ENCODE peak calls at places on chromosomes 13 and 19, in ten cellular contexts. Q is breast epithelium, O is fibroblast of pulmonary artery, R is brain microvascular endothelial cell, U is A549, V is cardiac fibroblast, P is neural crest cell, B is upper lobe of right lung, J is HFFc6, M is psoas muscle. H is an unnamed sample.

GRCh38 chr13:72507394-72508199 is 219.8 kb downstream of the MZT1 start:
- DNase-seq in O (peak), V (peak), B (no peak), M (no peak), P (no peak), J (no peak), Q (no peak), U (no peak), R (peak), H (no peak)

GRCh38 chr19:1047696-1048147 is 7.8 kb downstream of the ABCA7 start:
- DNase-seq in V (no peak), R (no peak), Q (no peak), U (no peak), P (no peak), M (no peak), O (no peak), B (no peak), J (no peak), H (no peak)

GRCh38 chr19:6374179-6374709 is 1.5 kb downstream of the PSPN start:
- DNase-seq in Q (no peak), V (no peak), M (no peak), O (no peak), U (no peak), J (no peak), R (no peak), B (no peak), P (no peak), H (no peak)

GRCh38 chr13:25085125-25085742 is 10.7 kb upstream of the PABPC3 start:
- DNase-seq in O (peak), R (peak), M (no peak), B (no peak), U (peak), V (peak), Q (no peak), P (peak), J (peak), H (peak)

GRCh38 chr13:51797664-51798488 is 6.1 kb downstream of the DHRS12 start:
- DNase-seq in V (peak), U (peak), R (peak), M (no peak), J (peak), P (no peak), B (no peak), Q (peak), O (peak), H (peak)

GRCh38 chr13:24505256-24505655 is 7.3 kb downstream of the PARP4 start:
- DNase-seq in R (peak), B (no peak), U (no peak), M (no peak), V (peak), Q (no peak), J (no peak), P (no peak), O (peak), H (no peak)

GRCh38 chr13:101552797-101553196 is 100.3 kb downstream of the ITGBL1 start:
- DNase-seq in M (no peak), O (peak), B (no peak), R (peak), J (peak), Q (no peak), P (no peak), V (peak), U (no peak), H (no peak)

GRCh38 chr13:67614577-67614976 is 384.4 kb upstream of the PCDH9 start:
- DNase-seq in R (no peak), V (no peak), J (no peak), P (no peak), U (no peak), B (no peak), M (no peak), Q (no peak), O (no peak), H (no peak)

GRCh38 chr19:29105629-29106352 is 107.2 kb downstream of the UQCRFS1 start:
- DNase-seq in J (no peak), R (no peak), P (no peak), Q (no peak), B (no peak), V (no peak), M (no peak), O (no peak), U (no peak), H (no peak)

GRCh38 chr19:33639034-33639681 is 17.4 kb downstream of the CHST8 start:
- DNase-seq in B (peak), U (no peak), O (no peak), V (no peak), M (no peak), R (no peak), J (no peak), Q (no peak), P (no peak), H (no peak)

DNA sequence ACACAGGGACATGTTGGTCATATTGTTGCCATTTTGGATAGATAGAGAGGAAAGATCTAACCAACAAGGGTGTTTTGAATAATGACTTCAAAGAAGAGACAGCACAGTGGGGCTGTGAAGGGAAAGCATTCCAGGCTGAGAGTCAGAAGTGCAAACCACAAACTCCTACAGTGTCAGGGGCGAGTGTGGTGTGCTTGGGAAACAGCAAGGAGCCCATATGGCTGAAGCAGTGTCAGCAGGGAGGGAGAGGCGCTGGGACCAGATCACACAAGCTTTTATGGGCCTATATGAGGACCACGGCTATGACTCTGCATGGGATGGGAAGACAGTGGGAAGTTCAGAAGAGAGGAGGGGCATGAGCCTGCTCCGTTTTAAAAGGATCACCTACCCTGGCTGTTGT is 166.4 kb downstream of the MYO16 start:
- DNase-seq in M (no peak), O (no peak), R (peak), P (no peak), Q (no peak), V (no peak), B (no peak), J (no peak), U (no peak), H (no peak)
- TF ChIP-seq CTCF in M (no peak), O (no peak), R (no peak), P (no peak), Q (no peak), V (no peak), B (no peak), J (no peak), U (no peak), H (no peak)

GRCh38 chr19:17080441-17080803 is 4.8 kb downstream of the MYO9B start:
- DNase-seq in R (no peak), U (no peak), B (no peak), O (no peak), J (no peak), Q (no peak), M (no peak), V (no peak), P (no peak), H (no peak)
- TF ChIP-seq CTCF in R (no peak), U (no peak), B (no peak), O (no peak), J (peak), Q (no peak), M (no peak), V (no peak), P (no peak), H (no peak)

GRCh38 chr19:12247644-12248222 is 47.0 kb downstream of the ZNF44 start:
- DNase-seq in B (no peak), P (no peak), U (no peak), V (no peak), M (no peak), J (no peak), Q (no peak), O (no peak), R (no peak), H (no peak)

DNA sequence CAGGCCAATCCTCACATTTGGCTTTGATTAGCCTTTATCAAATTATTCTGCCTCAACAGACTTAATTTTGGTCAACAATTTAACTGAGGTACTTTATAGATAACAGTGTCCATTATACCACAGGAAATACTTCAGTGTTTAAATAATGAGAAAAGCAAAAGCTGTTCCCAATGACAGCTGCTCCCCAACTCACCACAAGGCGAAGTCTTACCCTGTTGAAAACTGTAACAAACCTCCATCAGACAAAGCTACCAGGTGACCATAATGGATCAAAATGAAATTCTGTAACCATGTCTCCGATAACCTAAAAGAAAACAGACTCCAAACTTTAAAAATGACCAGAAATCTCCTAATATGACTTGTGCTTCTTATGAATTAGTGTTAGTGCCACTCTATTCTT is 50.3 kb downstream of the ZNF44 start:
- DNase-seq in B (no peak), J (no peak), R (no peak), P (no peak), V (no peak), Q (no peak), O (no peak), U (no peak), M (no peak), H (no peak)
- TF ChIP-seq CTCF in B (peak), J (no peak), R (no peak), P (peak), V (no peak), Q (no peak), O (no peak), U (no peak), M (no peak), H (no peak)

GRCh38 chr13:113211774-113212173 is 2.4 kb downstream of the CUL4A start:
- DNase-seq in U (peak), J (no peak), P (peak), Q (no peak), M (no peak), B (no peak), V (no peak), R (no peak), O (no peak), H (peak)
- TF ChIP-seq CTCF in U (no peak), J (peak), P (peak), Q (no peak), M (no peak), B (no peak), V (peak), R (peak), O (no peak), H (no peak)

DNA sequence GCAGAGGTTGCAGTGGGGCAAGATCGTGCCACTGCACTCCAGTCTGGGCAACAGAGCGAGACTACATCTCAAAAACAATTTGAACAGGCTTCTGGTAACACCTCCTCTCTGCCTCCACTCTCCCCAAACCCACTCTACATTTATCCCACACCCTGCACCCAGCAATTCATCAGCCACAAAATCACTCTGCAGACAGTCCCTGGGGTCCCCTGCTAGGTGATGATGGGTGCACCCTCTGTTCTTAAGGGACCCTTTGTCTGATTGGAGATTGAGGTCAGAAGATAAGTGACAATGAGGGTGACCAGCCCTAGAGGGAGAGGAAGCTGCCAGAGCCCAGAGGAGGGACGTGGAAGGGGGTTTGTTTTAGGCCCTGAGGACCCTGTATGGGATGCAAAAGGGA is 2.2 kb downstream of the BCL3 start:
- DNase-seq in M (no peak), J (no peak), Q (no peak), R (no peak), O (no peak), U (peak), P (no peak), V (no peak), B (no peak), H (no peak)
- TF ChIP-seq CTCF in M (no peak), J (no peak), Q (no peak), R (no peak), O (no peak), U (no peak), P (no peak), V (no peak), B (no peak), H (no peak)

DNA sequence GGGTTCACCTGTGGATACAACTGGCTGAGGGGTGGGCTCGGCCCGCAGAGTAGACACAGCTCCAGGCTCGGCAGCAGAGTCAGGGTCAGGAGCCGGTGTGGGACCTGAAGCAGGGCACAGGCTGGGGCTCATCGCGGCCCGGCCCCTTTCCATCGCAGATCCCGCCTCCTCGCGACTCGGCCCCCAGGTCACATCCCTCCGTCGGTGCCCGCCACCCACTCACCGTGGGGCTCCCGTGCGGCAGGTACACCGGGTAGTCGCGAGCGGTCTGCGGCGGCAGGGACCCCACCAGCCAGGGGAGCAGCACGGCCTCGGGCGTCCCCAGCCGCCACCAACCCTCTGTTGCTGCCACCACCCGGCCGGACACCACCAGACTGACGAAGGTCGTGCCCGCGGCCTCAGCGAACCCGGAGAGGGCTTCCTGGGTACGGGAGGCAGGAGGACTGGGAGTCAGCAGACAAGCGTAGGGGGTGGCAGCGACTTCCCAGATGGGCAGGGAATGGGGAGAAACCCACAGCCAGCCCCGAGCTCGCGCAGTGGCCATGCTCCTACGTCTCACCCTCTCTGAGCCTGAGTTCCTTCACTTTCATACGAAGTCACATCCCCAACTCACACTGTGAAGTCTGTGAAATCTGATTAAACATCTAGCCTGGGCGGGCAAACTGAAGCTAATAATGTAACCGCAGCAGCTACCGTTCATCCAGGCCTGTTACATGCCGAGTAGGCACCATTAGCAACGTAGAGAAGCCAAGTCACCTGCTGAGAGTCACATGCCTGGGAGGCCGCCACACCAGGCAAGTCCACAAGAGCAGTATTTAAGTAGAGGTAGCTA is 3.7 kb downstream of the FUZ start:
- DNase-seq in O (no peak), U (peak), P (peak), J (no peak), M (peak), V (no peak), Q (peak), R (no peak), B (peak), H (peak)
- TF ChIP-seq CTCF in O (no peak), U (peak), P (no peak), J (no peak), M (peak), V (no peak), Q (no peak), R (no peak), B (no peak), H (no peak)

GRCh38 chr13:26213982-26214381 is 8.1 kb downstream of the RNF6 start:
- DNase-seq in U (no peak), O (no peak), R (no peak), Q (no peak), P (no peak), B (no peak), M (no peak), J (no peak), V (no peak), H (no peak)

GRCh38 chr13:26213345-26213744 is 8.8 kb downstream of the RNF6 start:
- DNase-seq in U (no peak), O (no peak), V (no peak), J (no peak), P (no peak), B (no peak), Q (no peak), M (no peak), R (no peak), H (no peak)

GRCh38 chr13:26202365-26202972 is 19.6 kb downstream of the RNF6 start:
- DNase-seq in M (no peak), P (no peak), J (peak), Q (no peak), R (no peak), B (no peak), O (peak), V (peak), U (no peak), H (no peak)

DNA sequence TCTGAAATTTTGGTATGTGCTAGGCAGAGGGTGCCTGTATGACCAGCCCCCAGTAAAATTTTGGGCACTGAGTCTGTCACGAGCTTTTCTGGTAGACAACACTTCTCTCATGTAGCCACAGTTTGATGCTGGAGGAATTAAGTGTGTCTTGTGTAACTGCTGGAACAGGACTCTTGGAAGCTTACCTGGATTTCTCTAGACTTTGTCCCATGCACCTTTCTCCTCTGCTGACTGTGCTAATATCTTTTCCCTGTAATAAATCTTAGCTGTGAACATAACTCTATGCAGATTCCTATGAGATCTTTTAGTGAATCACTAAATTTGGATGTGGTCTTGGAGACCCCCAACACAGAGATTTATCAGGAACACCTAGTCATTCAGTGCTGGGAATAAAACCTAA is 13.8 kb downstream of the RNF6 start:
- DNase-seq in O (no peak), B (no peak), J (no peak), R (no peak), P (no peak), V (no peak), U (no peak), Q (no peak), M (no peak), H (no peak)
- TF ChIP-seq CTCF in O (no peak), B (no peak), J (no peak), R (no peak), P (no peak), V (no peak), U (no peak), Q (no peak), M (no peak), H (no peak)

GRCh38 chr13:47801555-47801954 is 199.5 kb downstream of the SUCLA2 start:
- DNase-seq in V (no peak), M (no peak), R (no peak), J (no peak), P (no peak), U (no peak), Q (no peak), O (no peak), B (no peak), H (no peak)

GRCh38 chr13:47796816-47797215 is 204.3 kb downstream of the SUCLA2 start:
- DNase-seq in Q (no peak), U (no peak), R (no peak), J (no peak), V (no peak), O (no peak), B (no peak), P (no peak), M (no peak), H (no peak)

GRCh38 chr13:47800593-47800992 is 200.5 kb downstream of the SUCLA2 start:
- DNase-seq in O (no peak), P (no peak), Q (no peak), R (no peak), U (no peak), V (no peak), B (no peak), M (no peak), J (no peak), H (peak)

GRCh38 chr13:47798194-47798593 is 202.9 kb downstream of the SUCLA2 start:
- DNase-seq in R (no peak), O (no peak), Q (no peak), P (no peak), V (no peak), J (no peak), U (no peak), B (no peak), M (no peak), H (no peak)

GRCh38 chr13:47798906-47799305 is 202.2 kb downstream of the SUCLA2 start:
- DNase-seq in M (no peak), U (no peak), O (peak), V (peak), P (no peak), B (no peak), J (no peak), Q (no peak), R (peak), H (no peak)
- TF ChIP-seq CTCF in M (no peak), U (no peak), O (peak), V (peak), P (no peak), B (no peak), J (peak), Q (no peak), R (peak), H (peak)

DNA sequence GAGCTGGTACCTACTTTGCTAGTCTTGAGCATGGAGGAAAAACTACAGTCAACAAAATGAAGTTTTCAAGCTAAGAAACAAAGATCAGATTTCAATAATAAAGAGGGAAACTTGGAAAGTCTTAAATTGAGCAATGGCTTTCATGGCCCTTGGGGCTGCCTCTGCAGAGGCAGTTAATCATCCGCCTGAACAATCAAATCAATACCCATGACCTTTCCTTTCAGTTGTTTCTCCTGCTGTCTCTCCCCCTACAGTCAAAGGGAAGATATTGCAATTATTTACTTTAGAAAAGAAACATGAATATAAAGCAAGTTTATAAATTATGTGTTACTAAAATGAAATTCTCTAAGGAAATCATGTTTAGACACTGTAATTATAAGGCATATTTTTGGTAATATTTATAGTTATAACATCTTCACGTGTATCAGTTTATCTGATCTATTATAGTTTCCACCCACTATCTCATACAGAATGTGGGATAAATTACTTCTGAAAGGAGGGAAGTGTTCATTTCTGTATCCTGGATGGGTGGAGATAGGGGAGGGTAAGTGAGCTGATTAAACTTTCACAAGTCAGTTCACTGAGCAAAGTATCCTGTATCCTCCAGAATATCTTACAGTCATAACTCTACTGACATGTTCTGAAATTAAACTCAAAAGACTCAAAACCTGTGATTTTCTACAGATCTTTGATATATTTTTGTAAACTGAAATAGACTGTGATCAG is 72.4 kb upstream of the TSC22D1 start:
- DNase-seq in Q (no peak), P (no peak), J (no peak), O (peak), R (no peak), U (no peak), V (peak), B (no peak), M (no peak), H (peak)
- TF ChIP-seq CTCF in Q (peak), P (peak), J (peak), O (peak), R (peak), U (peak), V (peak), B (peak), M (peak), H (peak)